ENCODE peak calls at places on chromosomes 12 and 14, in nine cellular contexts. P is endothelial cell, L is AG10803, O is endodermal cell, G is cardiac muscle cell, W is MM.1S, M is astrocyte, C is nephron progenitor cell, Y is esophagus squamous epithelium. F is an unnamed sample.

GRCh38 chr14:53002576-53002975 is 51.7 kb upstream of the FERMT2 start:
- DNase-seq in L (no peak), O (no peak), P (no peak), W (no peak), C (no peak), M (no peak), G (no peak), Y (no peak), F (no peak)

GRCh38 chr12:90729741-90730140 is 225.2 kb downstream of the CCER1 start:
- DNase-seq in P (no peak), M (peak), L (peak), O (no peak), G (peak), C (no peak), Y (no peak), W (no peak), F (no peak)

GRCh38 chr12:25151476-25151875 is 43.5 kb downstream of the DNAI7 start:
- DNase-seq in P (peak), O (peak), G (peak), M (peak), L (peak), W (no peak), Y (no peak), C (no peak), F (peak)

GRCh38 chr12:91502208-91502607 is 319.6 kb upstream of the DCN start:
- DNase-seq in Y (no peak), P (no peak), L (no peak), M (no peak), O (no peak), G (no peak), W (no peak), C (no peak), F (no peak)

GRCh38 chr12:65892905-65893304 is 68.6 kb downstream of the HMGA2 start:
- DNase-seq in P (no peak), M (peak), Y (no peak), O (peak), W (no peak), L (peak), G (peak), C (peak), F (peak)

GRCh38 chr12:7107181-7108041 is 1.6 kb downstream of the C1RL start:
- DNase-seq in C (no peak), O (no peak), P (no peak), L (peak), Y (no peak), W (no peak), G (peak), M (no peak), F (no peak)

GRCh38 chr12:26271889-26272492 is 76.6 kb downstream of the SSPN start:
- DNase-seq in C (no peak), G (peak), P (no peak), M (peak), L (peak), Y (no peak), O (no peak), W (no peak), F (no peak)

GRCh38 chr12:69385038-69385437 is 25.5 kb downstream of the YEATS4 start:
- DNase-seq in L (no peak), Y (no peak), P (no peak), M (no peak), G (no peak), W (no peak), O (no peak), C (no peak), F (no peak)

GRCh38 chr12:89801284-89801683 is 92.6 kb upstream of the ATP2B1 start:
- DNase-seq in Y (no peak), C (no peak), G (no peak), O (no peak), M (no peak), L (no peak), P (no peak), W (no peak), F (no peak)

GRCh38 chr12:65565601-65566560 is 258.4 kb upstream of the HMGA2 start:
- DNase-seq in C (no peak), Y (no peak), W (no peak), L (peak), O (peak), P (no peak), G (peak), M (peak), F (peak)

GRCh38 chr12:39443704-39444234 is 849 bp upstream of the KIF21A start:
- DNase-seq in W (no peak), Y (no peak), M (no peak), C (no peak), P (peak), L (peak), G (peak), O (no peak), F (no peak)

GRCh38 chr12:100767950-100768349 is 26.6 kb upstream of the ANO4 start:
- DNase-seq in M (no peak), P (no peak), G (no peak), O (no peak), Y (no peak), W (no peak), C (no peak), L (no peak), F (no peak)

GRCh38 chr14:96264200-96264553 is 8.2 kb downstream of the BDKRB1 start:
- DNase-seq in W (no peak), O (no peak), G (no peak), P (no peak), Y (no peak), M (no peak), C (no peak), L (no peak), F (no peak)

GRCh38 chr12:105262461-105263184 is 26.6 kb upstream of the APPL2 start:
- DNase-seq in M (no peak), O (peak), L (peak), C (no peak), G (no peak), P (no peak), W (no peak), Y (no peak), F (no peak)

GRCh38 chr14:56189306-56189705 is 71.1 kb downstream of the PELI2 start:
- DNase-seq in Y (no peak), W (no peak), C (no peak), L (peak), G (peak), O (no peak), P (no peak), M (peak), F (peak)

GRCh38 chr14:70514168-70515069 is 20.4 kb downstream of the ADAM20 start:
- DNase-seq in C (no peak), P (no peak), G (no peak), M (no peak), O (no peak), W (no peak), L (no peak), Y (no peak), F (no peak)

GRCh38 chr12:26941251-26941650 is 3.0 kb downstream of the FGFR1OP2 start:
- DNase-seq in Y (no peak), P (no peak), G (no peak), C (no peak), W (peak), M (no peak), L (no peak), O (no peak), F (no peak)

GRCh38 chr12:109744991-109745942 is 31.6 kb downstream of the FAM222A start:
- DNase-seq in L (no peak), P (no peak), W (no peak), C (no peak), Y (no peak), M (no peak), G (peak), O (peak), F (no peak)

GRCh38 chr12:76018111-76018510 is 13.5 kb downstream of the PHLDA1 start:
- DNase-seq in Y (no peak), W (no peak), G (peak), P (no peak), O (peak), C (no peak), M (peak), L (peak), F (no peak)

GRCh38 chr14:104799657-104800599 is 973 bp upstream of the ZBTB42 start:
- DNase-seq in G (peak), C (peak), M (peak), Y (peak), L (peak), P (peak), W (peak), O (peak), F (no peak)

GRCh38 chr14:61493239-61493638 is 171.9 kb downstream of the PRKCH start:
- DNase-seq in M (peak), C (no peak), G (peak), Y (no peak), W (no peak), L (peak), O (no peak), P (no peak), F (peak)

GRCh38 chr12:18068355-18068754 is 21.6 kb downstream of the RERGL start:
- DNase-seq in O (no peak), L (no peak), C (no peak), Y (no peak), M (no peak), W (no peak), P (no peak), G (no peak), F (no peak)

GRCh38 chr12:43921666-43922337 is 85.9 kb downstream of the TMEM117 start:
- DNase-seq in W (no peak), O (no peak), L (peak), M (peak), C (no peak), Y (no peak), P (no peak), G (no peak), F (peak)

GRCh38 chr12:100808777-100809176 is 14.2 kb downstream of the ANO4 start:
- DNase-seq in P (no peak), G (no peak), M (no peak), L (no peak), Y (no peak), O (no peak), C (no peak), W (no peak), F (no peak)

GRCh38 chr14:90193925-90194324 is 62.4 kb upstream of the PSMC1 start:
- DNase-seq in C (peak), M (no peak), P (peak), O (peak), L (no peak), G (no peak), W (no peak), Y (no peak), F (no peak)

GRCh38 chr14:58777541-58777979 is 139.8 kb downstream of the DACT1 start:
- DNase-seq in M (peak), G (no peak), Y (no peak), W (no peak), L (no peak), P (no peak), C (peak), O (no peak), F (peak)

GRCh38 chr12:129964826-129965457 is 61.1 kb upstream of the TMEM132D start:
- DNase-seq in L (no peak), C (no peak), G (no peak), W (no peak), M (no peak), Y (no peak), O (no peak), P (no peak), F (no peak)

GRCh38 chr12:14256139-14256538 is 109.3 kb upstream of the ATF7IP start:
- DNase-seq in O (no peak), L (peak), Y (no peak), C (no peak), M (peak), W (no peak), G (peak), P (no peak), F (no peak)

GRCh38 chr14:99522934-99523660 is 41.9 kb downstream of the CCNK start:
- DNase-seq in C (peak), Y (no peak), P (no peak), O (peak), L (no peak), M (peak), W (no peak), G (peak), F (no peak)

GRCh38 chr12:22101749-22102243 is 55.8 kb downstream of the CMAS start:
- DNase-seq in M (peak), Y (no peak), G (peak), W (no peak), L (peak), O (no peak), C (no peak), P (no peak), F (peak)

GRCh38 chr12:9122166-9122609 is 6.5 kb upstream of the A2M start:
- DNase-seq in W (no peak), O (no peak), Y (no peak), G (no peak), M (no peak), C (no peak), P (no peak), L (no peak), F (no peak)

GRCh38 chr12:119423285-119423684 is 88.8 kb downstream of the CCDC60 start:
- DNase-seq in M (no peak), Y (no peak), L (no peak), C (peak), P (no peak), G (no peak), W (no peak), O (peak), F (no peak)

GRCh38 chr12:57430931-57431566 is at the start of gene R3HDM2:
- DNase-seq in M (peak), C (peak), P (peak), L (peak), Y (peak), O (peak), W (peak), G (peak), F (peak)

GRCh38 chr12:57433370-57433769 is 1.2 kb upstream of the INHBC start:
- DNase-seq in C (no peak), W (no peak), L (no peak), P (no peak), Y (no peak), O (peak), M (no peak), G (no peak), F (no peak)

GRCh38 chr12:57428965-57429364 is 1.9 kb downstream of the R3HDM2 start:
- DNase-seq in W (no peak), P (no peak), Y (no peak), O (peak), G (no peak), M (no peak), L (no peak), C (no peak), F (no peak)

GRCh38 chr12:57429473-57430116 is 1.2 kb downstream of the R3HDM2 start:
- DNase-seq in Y (no peak), G (peak), W (no peak), O (peak), M (peak), L (peak), C (no peak), P (no peak), F (no peak)

DNA sequence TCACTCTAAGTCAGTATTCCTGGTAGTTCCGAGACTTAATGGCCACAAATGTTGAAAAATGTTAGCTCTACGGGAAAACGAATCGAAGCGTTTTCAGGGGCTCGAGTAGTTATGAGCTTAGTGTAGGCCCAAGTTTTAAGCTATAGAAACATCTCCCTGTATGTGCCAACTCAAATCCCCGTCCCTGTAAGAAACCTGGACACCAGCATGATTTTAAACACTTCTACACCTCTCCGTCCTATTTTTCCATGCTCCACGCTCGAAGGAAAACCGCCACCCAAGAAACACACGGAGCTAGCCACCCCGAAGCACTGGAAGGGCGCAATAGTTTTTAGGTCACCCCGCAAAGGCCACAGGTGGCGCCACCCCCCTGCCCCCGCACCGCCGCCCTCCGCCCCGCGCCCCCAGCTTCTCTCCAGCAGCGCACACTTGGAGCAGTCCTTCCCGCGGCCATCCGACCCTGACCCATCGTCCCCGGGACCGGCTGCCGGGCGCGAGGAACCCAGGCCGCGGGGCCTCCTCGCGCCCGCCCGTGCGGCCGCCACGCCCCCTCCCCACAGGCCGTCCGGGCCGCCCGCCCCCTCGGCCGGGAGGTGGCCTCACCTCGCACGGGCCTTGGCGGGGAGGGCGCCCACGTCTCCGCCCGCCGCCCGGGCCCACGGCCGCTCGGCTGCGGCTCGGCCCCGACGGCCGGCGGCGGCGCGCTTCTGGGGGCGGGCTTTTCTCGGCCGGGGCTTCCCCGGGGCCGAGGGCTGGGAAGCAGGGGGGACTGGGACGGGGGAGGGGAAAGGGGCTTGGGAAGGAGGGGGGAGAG is 519 bp downstream of the R3HDM2 start:
- DNase-seq in Y (no peak), G (peak), C (peak), O (peak), L (peak), W (peak), P (peak), M (peak), F (no peak)
- TF ChIP-seq CTCF in Y (no peak), G (no peak), C (no peak), O (peak), L (peak), W (no peak), P (no peak), M (no peak), F (no peak)

GRCh38 chr14:51368721-51369163 is 128.7 kb downstream of the TMX1 start:
- DNase-seq in O (no peak), M (peak), G (peak), C (no peak), L (peak), W (no peak), P (no peak), Y (no peak), F (peak)

GRCh38 chr14:51365241-51365940 is 125.3 kb downstream of the TMX1 start:
- DNase-seq in W (no peak), O (no peak), P (no peak), M (no peak), G (peak), C (no peak), Y (no peak), L (no peak), F (no peak)

GRCh38 chr14:51367600-51367931 is 127.5 kb downstream of the TMX1 start:
- DNase-seq in O (no peak), L (peak), W (no peak), G (peak), C (no peak), Y (no peak), P (no peak), M (peak), F (peak)

GRCh38 chr14:51370758-51371386 is 130.8 kb downstream of the TMX1 start:
- DNase-seq in O (peak), C (no peak), L (peak), M (no peak), Y (no peak), W (no peak), P (no peak), G (peak), F (no peak)

GRCh38 chr14:51369814-51370213 is 129.8 kb downstream of the TMX1 start:
- DNase-seq in P (peak), W (peak), L (no peak), O (peak), Y (no peak), C (no peak), G (no peak), M (no peak), F (no peak)
- TF ChIP-seq CTCF in P (peak), W (peak), L (peak), O (peak), Y (peak), C (peak), G (peak), M (no peak), F (peak)

DNA sequence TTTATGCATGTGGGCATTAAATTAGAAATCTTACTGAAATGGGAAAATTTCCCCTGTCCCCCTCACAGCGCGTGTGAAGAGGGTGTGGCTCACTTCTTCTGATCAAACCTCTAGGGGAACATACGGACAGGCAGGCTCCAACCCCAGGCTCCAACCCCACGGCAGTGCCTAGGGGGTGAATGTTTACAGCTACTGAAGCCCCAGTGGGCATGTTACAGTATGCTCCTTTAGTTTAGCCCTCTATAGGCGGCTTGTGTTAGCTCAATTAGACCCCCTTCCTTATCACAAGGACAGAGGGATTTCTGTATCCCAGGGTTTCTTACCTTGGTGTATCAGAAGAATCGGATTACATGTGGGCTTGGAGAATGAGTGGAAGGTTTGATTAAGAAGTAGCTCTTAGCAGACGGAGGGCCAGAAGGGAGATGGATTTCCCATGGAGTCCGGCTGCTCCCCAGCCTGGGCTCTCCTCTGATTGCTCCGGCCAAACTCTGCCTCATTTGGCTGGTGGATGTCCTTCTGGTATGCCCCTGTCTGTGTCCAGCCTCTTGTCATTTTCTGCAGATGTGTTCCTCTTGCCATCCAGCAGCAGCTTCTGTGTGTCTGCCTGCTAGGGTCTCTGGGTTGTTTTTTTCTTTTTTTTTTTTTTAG is 223.7 kb downstream of the TMTC2 start:
- DNase-seq in L (no peak), G (no peak), Y (no peak), M (no peak), O (peak), C (peak), W (no peak), P (no peak), F (no peak)
- TF ChIP-seq CTCF in L (no peak), G (no peak), Y (no peak), M (no peak), O (peak), C (no peak), W (no peak), P (no peak), F (no peak)

DNA sequence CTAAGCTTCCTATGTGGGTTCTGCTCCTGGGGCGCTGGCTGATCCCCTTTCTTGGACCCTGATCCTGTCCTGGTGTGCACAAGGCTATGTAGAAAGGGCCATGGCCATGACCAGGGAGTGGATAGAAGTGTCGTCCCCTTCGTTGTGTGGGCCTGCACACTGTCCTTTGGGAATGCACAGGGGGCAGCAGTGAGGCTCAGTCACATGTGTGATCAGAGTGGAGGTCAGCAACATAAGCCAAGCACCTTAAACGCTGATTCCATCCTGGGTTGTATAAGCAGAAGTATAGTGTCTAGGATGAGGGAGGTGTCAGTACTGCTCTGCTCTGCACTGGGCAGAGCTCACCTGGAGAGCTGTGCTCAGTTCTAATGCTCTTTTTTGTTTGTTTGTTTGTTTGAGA is 48.4 kb downstream of the ESRRB start:
- DNase-seq in Y (no peak), G (no peak), M (no peak), W (no peak), C (no peak), P (peak), O (no peak), L (no peak), F (no peak)
- TF ChIP-seq CTCF in Y (no peak), G (no peak), M (no peak), W (no peak), C (no peak), P (no peak), O (peak), L (no peak), F (peak)

GRCh38 chr14:94536836-94537235 is 24.4 kb upstream of the SERPINA4 start:
- DNase-seq in L (no peak), G (peak), Y (no peak), W (no peak), C (no peak), M (no peak), P (no peak), O (peak), F (no peak)
- TF ChIP-seq CTCF in L (peak), G (no peak), Y (no peak), W (no peak), C (no peak), M (no peak), P (no peak), O (peak), F (no peak)

F was measured in HFF-Myc.